ENCODE peak calls at places on chromosomes 13 and 19, in nine cellular contexts. A is posterior vena cava; K is anterior cingulate cortex; B is naive thymus-derived CD8-positive, alpha-beta T cell; U is T-helper 2 cell; H is tibial nerve; I is C1 segment of cervical spinal cord; Z is foreskin fibroblast; V is iris pigment epithelial cell. M is an unnamed sample.

GRCh38 chr13:40668335-40668734 is 1.9 kb upstream of the FOXO1 start:
- DNase-seq in A (no peak), H (peak), I (no peak), V (no peak), K (no peak), B (peak), U (no peak), Z (no peak), M (no peak)

GRCh38 chr19:33440241-33440640 is 66.7 kb downstream of the CEBPG start:
- DNase-seq in V (no peak), B (no peak), K (no peak), H (no peak), U (no peak), Z (no peak), A (peak), I (no peak), M (no peak)

GRCh38 chr19:55465460-55466245 is 1.1 kb upstream of the C19orf85 start:
- DNase-seq in U (no peak), B (no peak), I (no peak), K (no peak), A (peak), V (no peak), H (no peak), Z (no peak), M (no peak)

GRCh38 chr19:29277107-29277506 is 64.2 kb upstream of the UQCRFS1 start:
- DNase-seq in A (no peak), K (no peak), V (no peak), I (no peak), Z (no peak), H (no peak), B (peak), U (no peak), M (peak)

GRCh38 chr13:75934889-75935288 is 298.8 kb downstream of the LMO7 start:
- DNase-seq in H (no peak), K (no peak), B (no peak), A (no peak), U (no peak), V (peak), I (no peak), Z (peak), M (no peak)

GRCh38 chr13:35699805-35700204 is 223.3 kb upstream of the MAB21L1 start:
- DNase-seq in K (no peak), H (no peak), V (peak), I (no peak), A (no peak), B (no peak), U (no peak), Z (peak), M (peak)

GRCh38 chr19:17398902-17399527 is 5.0 kb upstream of the CCDC194 start:
- DNase-seq in I (no peak), Z (no peak), U (no peak), H (no peak), B (no peak), A (no peak), V (no peak), K (no peak), M (no peak)

GRCh38 chr13:48235100-48235813 is 2.3 kb downstream of the ITM2B start:
- DNase-seq in I (peak), H (no peak), Z (no peak), A (no peak), V (peak), U (no peak), K (peak), B (peak), M (peak)

GRCh38 chr13:79628463-79628862 is 147.5 kb downstream of the NDFIP2 start:
- DNase-seq in V (no peak), Z (no peak), B (no peak), H (no peak), A (no peak), K (no peak), I (no peak), U (no peak), M (no peak)

GRCh38 chr19:28022506-28022905 is 1190.4 kb downstream of the UQCRFS1 start:
- DNase-seq in Z (no peak), V (no peak), I (no peak), H (no peak), B (no peak), A (no peak), U (no peak), K (no peak), M (no peak)

GRCh38 chr13:114154476-114154875 is 22.1 kb upstream of the RASA3 start:
- DNase-seq in I (no peak), B (peak), K (no peak), V (no peak), A (no peak), H (no peak), Z (no peak), U (no peak), M (no peak)

GRCh38 chr19:32346901-32347300 is 1.5 kb downstream of the ZNF507 start:
- DNase-seq in U (no peak), Z (no peak), B (no peak), H (no peak), I (no peak), V (no peak), K (no peak), A (no peak), M (no peak)

GRCh38 chr13:37608750-37609339 is 10.3 kb upstream of the POSTN start:
- DNase-seq in V (no peak), H (no peak), I (no peak), Z (no peak), U (no peak), A (no peak), K (no peak), B (no peak), M (no peak)

GRCh38 chr13:49439609-49440008 is 4.3 kb downstream of the CAB39L start:
- DNase-seq in U (no peak), V (no peak), B (no peak), Z (no peak), K (no peak), H (no peak), A (no peak), I (no peak), M (no peak)

GRCh38 chr19:35742121-35742724 is at the start of gene IGFLR1:
- DNase-seq in U (peak), A (peak), I (peak), H (no peak), Z (no peak), V (no peak), K (no peak), B (peak), M (no peak)

GRCh38 chr19:50313812-50314536 is 15.2 kb downstream of the KCNC3 start:
- DNase-seq in I (no peak), B (no peak), U (no peak), Z (no peak), V (no peak), A (no peak), K (no peak), H (no peak), M (no peak)

GRCh38 chr13:110342474-110342873 is 35.4 kb downstream of the COL4A2 start:
- DNase-seq in A (no peak), I (no peak), V (no peak), B (no peak), H (no peak), K (no peak), Z (no peak), U (no peak), M (no peak)

GRCh38 chr13:70568571-70568970 is 460.3 kb upstream of the KLHL1 start:
- DNase-seq in V (peak), A (no peak), B (no peak), H (no peak), Z (peak), I (no peak), K (no peak), U (no peak), M (no peak)

GRCh38 chr19:29006057-29006735 is 206.8 kb downstream of the UQCRFS1 start:
- DNase-seq in U (no peak), I (no peak), A (no peak), H (no peak), Z (no peak), K (no peak), V (no peak), B (no peak), M (no peak)

GRCh38 chr19:58252102-58252685 is 23.5 kb downstream of the ZNF544 start:
- DNase-seq in U (no peak), I (no peak), A (no peak), B (no peak), H (no peak), Z (no peak), V (no peak), K (no peak), M (no peak)

GRCh38 chr13:99656092-99656745 is 154.9 kb downstream of the TM9SF2 start:
- DNase-seq in K (peak), I (peak), V (peak), B (peak), Z (peak), U (peak), A (no peak), H (peak), M (peak)

GRCh38 chr13:31896427-31896826 is 135.1 kb upstream of the FRY start:
- DNase-seq in H (no peak), I (peak), Z (peak), U (no peak), V (peak), A (no peak), K (no peak), B (no peak), M (peak)

GRCh38 chr19:35031072-35031881 is 1.0 kb downstream of the SCN1B start:
- DNase-seq in B (no peak), A (peak), U (no peak), I (peak), V (peak), H (no peak), K (no peak), Z (no peak), M (peak)

GRCh38 chr19:5773276-5773675 is 11.3 kb downstream of the PRR22 start:
- DNase-seq in V (no peak), K (no peak), Z (no peak), I (no peak), B (no peak), U (no peak), H (no peak), A (no peak), M (no peak)

M was measured in MG63.